ENCODE peak calls at places on chromosomes 12 and 14, in four cellular contexts. N is upper lobe of right lung, Z is heart left ventricle, A is cardiac muscle cell. O is an unnamed sample. For H3K9me3, the result is how much of the 10 kb centered on the place peaks cover.

GRCh38 chr12:70982286-70982685 is 61.7 kb upstream of the PTPRR start:
- DNase-seq in N (no peak), A (peak), Z (no peak), O (no peak)

GRCh38 chr12:122865268-122866231 is 30.3 kb downstream of the HIP1R start:
- DNase-seq in A (no peak), N (peak), Z (peak), O (no peak)

GRCh38 chr12:105330938-105331804 is 680 bp downstream of the C12orf75 start:
- DNase-seq in Z (peak), N (no peak), A (no peak), O (no peak)

GRCh38 chr14:105430535-105430934 is 10.9 kb downstream of the MTA1 start:
- DNase-seq in N (no peak), Z (no peak), A (peak), O (no peak)

GRCh38 chr14:61934385-61934784 is 172.2 kb downstream of the SNAPC1 start:
- DNase-seq in N (no peak), A (peak), Z (no peak), O (no peak)

GRCh38 chr12:79934309-79935020 is 432 bp downstream of the PPP1R12A start:
- DNase-seq in N (peak), A (no peak), Z (peak), O (peak)

GRCh38 chr14:61553730-61554641 is 141.3 kb upstream of the HIF1A start:
- DNase-seq in A (peak), N (no peak), Z (no peak), O (no peak)

GRCh38 chr14:86826641-86827040 is 1166.3 kb downstream of the GALC start:
- DNase-seq in Z (no peak), A (peak), N (no peak), O (no peak)

GRCh38 chr12:1213205-1213604 is 222.2 kb downstream of the ERC1 start:
- DNase-seq in N (no peak), Z (no peak), A (no peak), O (no peak)

GRCh38 chr12:6376079-6376941 is 947 bp upstream of the SCNN1A start:
- DNase-seq in A (peak), N (peak), Z (peak), O (no peak)

GRCh38 chr14:81400202-81400678 is at the start of gene STON2:
- DNase-seq in A (peak), N (no peak), Z (no peak), O (no peak)

GRCh38 chr12:104177336-104177662 is 38.3 kb upstream of the TXNRD1 start:
- DNase-seq in N (no peak), Z (no peak), A (no peak), O (no peak)

GRCh38 chr12:46811185-46811584 is 14.6 kb downstream of the SLC38A4 start:
- DNase-seq in A (no peak), N (no peak), Z (no peak), O (no peak)

GRCh38 chr12:42612258-42612608 is 22.7 kb upstream of the PRICKLE1 start:
- DNase-seq in A (peak), N (no peak), Z (no peak), O (no peak)

GRCh38 chr12:66538970-66539369 is 139.9 kb downstream of the GRIP1 start:
- DNase-seq in A (no peak), N (no peak), Z (no peak), O (no peak)

GRCh38 chr14:22394616-22395015 is 194.4 kb downstream of the DAD1 start:
- DNase-seq in N (no peak), A (no peak), Z (no peak), O (no peak)

GRCh38 chr12:123986374-123986920 is 13.4 kb downstream of the ZNF664 start:
- DNase-seq in Z (no peak), A (no peak), N (no peak), O (no peak)

GRCh38 chr14:58861546-58861945 is 223.8 kb downstream of the DACT1 start:
- DNase-seq in N (no peak), A (peak), Z (no peak), O (no peak)

GRCh38 chr12:66288121-66288520 is 14.2 kb upstream of the HELB start:
- DNase-seq in Z (no peak), A (no peak), N (no peak), O (peak)

DNA sequence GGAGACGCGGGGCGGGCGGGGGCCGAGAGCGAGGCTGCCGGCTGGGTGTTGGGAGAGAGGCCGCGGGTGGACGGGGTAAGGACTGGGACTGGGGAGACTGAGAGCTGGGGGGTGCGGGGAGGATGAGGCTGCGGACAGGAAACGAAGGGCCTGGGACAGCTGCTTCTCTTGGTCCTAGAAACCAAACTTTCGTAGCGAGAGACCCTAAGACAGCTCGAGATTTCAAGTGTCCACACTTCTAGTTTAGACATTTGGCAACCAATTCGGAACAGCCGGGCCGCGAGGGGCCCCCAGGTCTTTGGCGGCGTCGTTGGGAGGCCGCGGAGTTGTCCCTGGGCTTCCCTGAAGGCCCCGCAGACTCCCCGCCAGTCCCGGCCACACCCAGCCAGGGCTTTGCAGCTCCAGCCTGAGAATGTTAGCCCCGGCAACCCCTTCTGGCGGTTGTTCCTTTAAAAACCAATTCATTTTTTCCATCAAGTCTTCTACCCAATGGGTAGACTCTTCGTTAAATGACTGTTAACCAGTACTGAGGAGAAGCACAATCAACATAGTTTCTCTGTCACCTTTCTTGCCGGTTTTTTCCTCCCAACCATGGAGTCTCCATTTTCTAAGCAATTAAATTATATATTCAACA is 11.5 kb downstream of the NKX2-1 start:
- DNase-seq in A (no peak), N (peak), Z (no peak), O (no peak)
- H3K9me3 ChIP-seq in A (under half), N (under half), Z (under half), O (under half)

DNA sequence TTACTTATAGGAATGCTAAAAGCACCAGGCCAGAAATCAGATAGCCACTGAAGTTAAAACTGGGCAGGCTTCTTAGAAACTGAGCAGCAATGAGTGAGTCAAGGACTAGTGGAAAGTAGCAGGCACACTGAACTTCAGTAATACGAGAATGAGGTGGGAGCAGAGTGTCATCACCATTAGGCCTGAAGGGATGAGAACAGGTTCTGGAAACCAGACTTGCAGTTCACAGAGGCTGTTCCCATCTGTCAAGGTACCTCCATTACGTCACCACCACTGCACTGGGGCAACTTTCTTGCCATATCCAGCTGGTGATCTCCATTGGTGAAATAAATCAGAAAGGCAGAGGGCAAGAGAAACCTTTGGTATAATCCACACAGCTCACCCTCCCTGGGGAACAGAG is 15.6 kb downstream of the ZNF10 start:
- DNase-seq in N (no peak), A (no peak), Z (no peak), O (no peak)
- H3K9me3 ChIP-seq in N (half or more), A (under half), Z (under half), O (under half)

DNA sequence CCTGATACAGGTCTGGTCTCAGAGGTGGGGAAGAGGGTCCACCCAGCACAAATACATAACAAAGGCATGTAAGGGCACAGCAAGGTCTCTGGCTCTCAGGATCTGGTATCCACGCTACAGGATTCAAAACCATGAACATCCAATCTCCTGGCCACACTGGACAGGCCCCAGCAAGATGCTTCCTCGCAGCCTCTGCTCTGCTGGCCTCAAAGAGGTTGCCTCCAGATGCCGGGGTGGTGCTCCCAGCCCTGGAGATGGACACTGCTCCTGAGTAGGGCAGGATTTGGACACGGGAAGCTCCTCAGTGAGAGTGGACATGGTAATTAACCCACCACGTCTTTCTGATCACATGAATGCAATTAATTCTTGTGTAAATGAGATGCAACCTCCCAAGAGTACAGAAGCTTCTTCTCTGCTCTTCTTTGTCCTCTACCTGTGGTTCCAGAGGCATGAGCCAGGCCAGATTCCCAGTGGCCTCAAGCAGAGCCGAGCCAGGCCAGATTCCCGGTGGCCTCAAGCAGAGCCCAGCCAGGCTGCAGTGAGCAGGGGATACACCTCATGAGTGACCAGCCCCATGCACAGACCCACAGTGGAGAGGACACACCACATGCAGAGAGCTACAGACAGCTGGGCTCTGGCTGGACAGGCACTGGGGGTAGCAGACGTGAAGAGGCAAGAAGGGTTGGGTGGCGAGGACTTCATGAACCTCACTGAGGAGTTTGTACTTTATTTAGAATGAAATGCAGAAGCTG is 186.4 kb downstream of the PIWIL1 start:
- DNase-seq in Z (no peak), A (no peak), N (no peak), O (no peak)
- H3K9me3 ChIP-seq in Z (under half), A (under half), N (under half), O (under half)

GRCh38 chr14:97697772-97698171 is 900.6 kb downstream of the VRK1 start:
- DNase-seq in A (no peak), N (no peak), Z (no peak), O (no peak)
- H3K9me3 ChIP-seq in A (under half), N (under half), Z (under half), O (under half)

GRCh38 chr12:128727999-128728398 is 95.8 kb downstream of the SLC15A4 start:
- DNase-seq in Z (no peak), A (no peak), N (no peak), O (no peak)
- H3K9me3 ChIP-seq in Z (under half), A (under half), N (under half), O (under half)

GRCh38 chr14:88535813-88536212 is 19.0 kb downstream of the PTPN21 start:
- DNase-seq in Z (no peak), A (no peak), N (no peak), O (no peak)

GRCh38 chr14:88535149-88535548 is 19.7 kb downstream of the PTPN21 start:
- DNase-seq in A (no peak), Z (no peak), N (no peak), O (no peak)

DNA sequence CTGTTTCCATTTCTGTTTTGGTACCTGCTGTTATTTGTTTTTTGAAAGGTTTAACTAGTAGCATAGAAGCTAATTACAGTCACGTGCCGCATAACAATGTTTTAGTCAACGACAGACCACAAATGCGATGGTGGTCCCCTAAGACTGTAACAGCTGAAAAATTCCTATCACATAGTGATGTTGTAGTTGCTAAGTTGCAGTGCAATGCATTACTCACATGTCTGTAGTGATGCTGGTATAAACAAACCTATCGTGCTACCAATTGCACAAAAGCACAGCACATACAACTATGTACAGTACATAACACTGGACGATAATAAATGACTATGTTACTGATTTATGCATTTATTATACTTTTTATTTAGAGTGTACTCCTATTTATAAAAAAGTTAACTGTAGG is 21.6 kb downstream of the PTPN21 start:
- DNase-seq in A (no peak), N (no peak), Z (no peak), O (no peak)
- H3K9me3 ChIP-seq in A (under half), N (under half), Z (under half), O (under half)

DNA sequence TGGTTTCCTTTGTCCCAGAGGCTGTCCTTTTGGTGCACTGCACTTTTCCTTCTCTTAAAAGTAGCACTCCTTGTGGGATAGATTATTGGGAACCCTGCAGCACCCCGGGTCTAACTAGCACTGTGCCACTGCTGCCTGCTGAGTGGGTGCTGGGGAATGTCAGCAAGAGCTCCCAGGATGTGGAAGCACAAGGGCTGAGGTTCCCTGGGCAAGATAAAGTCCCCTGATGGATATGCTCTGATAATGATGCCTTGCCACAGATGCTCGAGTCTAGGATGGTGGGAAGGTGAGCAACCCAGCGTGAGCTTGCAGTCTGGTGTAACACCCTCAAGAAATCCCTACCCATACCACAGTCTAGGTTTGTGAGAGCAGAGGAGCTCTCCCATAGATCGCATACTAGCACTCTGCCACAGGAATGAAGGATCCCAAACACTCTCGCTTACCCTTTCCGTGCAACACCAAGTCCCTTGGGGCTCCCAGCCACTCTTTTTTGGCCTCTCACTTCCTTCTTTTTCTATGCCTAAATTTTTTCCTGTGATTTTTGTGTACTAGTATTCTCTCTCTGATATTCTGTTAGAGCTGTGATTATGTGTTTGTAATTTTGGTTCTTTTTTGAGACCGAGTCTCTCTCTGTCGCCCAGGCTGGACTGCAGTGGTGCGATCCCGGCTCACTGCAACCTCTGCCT is 32.7 kb downstream of the USP15 start:
- DNase-seq in A (peak), N (no peak), Z (no peak), O (no peak)
- H3K9me3 ChIP-seq in A (under half), N (under half), Z (under half), O (under half)

GRCh38 chr12:132349501-132350131 is 20.2 kb upstream of the GALNT9 start:
- DNase-seq in N (no peak), A (no peak), Z (no peak), O (no peak)
- H3K9me3 ChIP-seq in N (under half), A (under half), Z (under half), O (under half)

DNA sequence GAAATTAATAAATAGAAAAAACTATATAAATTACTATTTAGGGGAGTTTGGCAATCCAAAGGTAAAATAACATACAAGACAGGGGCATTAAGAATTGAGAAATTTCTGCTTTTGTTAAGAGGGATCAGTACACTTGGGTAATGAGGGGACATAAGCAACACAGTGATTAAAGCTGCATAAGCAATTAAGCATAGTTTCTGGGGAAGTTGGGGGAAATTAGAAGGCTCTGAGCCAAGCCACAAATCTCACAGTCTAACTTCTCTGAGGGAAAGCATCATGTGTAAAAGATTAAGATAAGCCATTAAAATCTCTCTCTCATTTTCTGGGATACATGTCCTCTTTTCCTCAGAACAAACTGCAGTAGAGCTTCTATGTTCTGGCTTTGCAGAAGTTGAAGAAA is 533.9 kb upstream of the LRFN5 start:
- DNase-seq in N (no peak), Z (no peak), A (no peak), O (no peak)
- H3K9me3 ChIP-seq in N (under half), Z (under half), A (under half), O (under half)

DNA sequence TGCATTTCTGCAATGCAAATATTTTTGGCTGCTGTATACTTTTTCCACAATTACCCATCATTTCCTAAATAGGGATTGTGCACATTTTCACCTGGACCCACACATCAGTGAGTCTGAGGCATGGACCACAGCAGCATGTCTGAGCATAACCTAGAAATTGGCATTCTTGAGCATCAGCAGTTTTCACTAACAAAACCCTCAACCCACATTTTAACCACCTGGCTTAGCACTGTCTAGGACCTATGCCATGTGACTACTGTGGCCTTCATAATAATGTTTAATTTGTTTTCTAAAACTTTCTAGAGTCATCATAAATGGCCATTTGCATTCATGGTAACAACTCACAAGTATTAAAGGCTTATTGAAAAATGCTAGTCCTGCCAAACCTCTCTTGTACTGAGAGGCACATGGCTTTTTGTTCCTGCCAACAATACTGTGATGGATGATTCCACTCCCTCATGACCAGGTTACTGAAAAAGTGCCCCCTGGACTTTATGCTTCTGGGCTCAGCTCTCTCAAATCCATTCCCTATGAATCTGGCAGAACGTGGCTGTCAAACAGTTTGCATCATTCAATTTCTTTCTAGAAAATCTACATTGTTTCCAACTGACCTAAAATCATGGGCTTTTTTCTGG is 240.0 kb downstream of the MDGA2 start:
- DNase-seq in Z (no peak), N (no peak), A (no peak), O (no peak)
- H3K9me3 ChIP-seq in Z (under half), N (under half), A (under half), O (under half)